ENCODE peak calls at places on chromosomes 13 and 19, in seven cellular contexts. D is T-helper 1 cell, Z is thyroid gland, C is ACHN, T is spleen, L is NCI-H345, F is WTC11. M is an unnamed sample.

GRCh38 chr19:54084410-54084809 is 3.2 kb upstream of the TARM1 start:
- DNase-seq in D (no peak), Z (no peak), C (no peak), T (no peak), L (no peak), F (no peak), M (no peak)

GRCh38 chr13:50693755-50694154 is 149.7 kb downstream of the DLEU7 start:
- DNase-seq in D (no peak), Z (peak; percentile 72), C (no peak), T (no peak), L (no peak), F (peak; percentile 16), M (peak; percentile 37)

GRCh38 chr19:16303755-16304154 is 20.9 kb upstream of the KLF2 start:
- DNase-seq in D (no peak), Z (no peak), C (no peak), T (no peak), L (no peak), F (no peak), M (no peak)

GRCh38 chr13:62320731-62321130 is 905.1 kb upstream of the PCDH20 start:
- DNase-seq in D (no peak), Z (no peak), C (no peak), T (no peak), L (no peak), F (no peak), M (no peak)

GRCh38 chr13:40069173-40070044 is 413.9 kb downstream of the COG6 start:
- DNase-seq in D (peak; percentile 37), Z (peak; percentile 83), C (peak; percentile 57), T (peak; percentile 85), L (peak; percentile 44), F (peak; percentile 78), M (peak; percentile 75)

GRCh38 chr19:45179063-45179847 is 671 bp downstream of the BLOC1S3 start:
- DNase-seq in D (no peak), Z (peak; percentile 43), C (peak; percentile 8), T (peak; percentile 91), L (no peak), F (no peak), M (peak; percentile 61)

GRCh38 chr13:100951031-100951430 is 276.4 kb upstream of the TMTC4 start:
- DNase-seq in D (no peak), Z (peak; percentile 64), C (no peak), T (no peak), L (no peak), F (no peak), M (no peak)

GRCh38 chr13:78701383-78701782 is 42.4 kb upstream of the OBI1 start:
- DNase-seq in D (no peak), Z (no peak), C (no peak), T (no peak), L (no peak), F (no peak), M (no peak)

GRCh38 chr19:17680235-17680722 is 7.9 kb downstream of the UNC13A start:
- DNase-seq in D (no peak), Z (peak; percentile 35), C (peak; percentile 16), T (peak; percentile 86), L (no peak), F (peak; percentile 47), M (peak; percentile 67)

GRCh38 chr19:37778613-37779138 is 710 bp downstream of the ZNF573 start:
- DNase-seq in D (no peak), Z (no peak), C (no peak), T (no peak), L (peak; percentile 25), F (no peak), M (peak; percentile 1)

GRCh38 chr13:95020298-95020987 is 280.8 kb downstream of the ABCC4 start:
- DNase-seq in D (no peak), Z (no peak), C (no peak), T (no peak), L (no peak), F (no peak), M (no peak)

GRCh38 chr13:109144693-109145437 is 515.5 kb downstream of the MYO16 start:
- DNase-seq in D (no peak), Z (no peak), C (no peak), T (no peak), L (no peak), F (no peak), M (no peak)

GRCh38 chr13:97653741-97654140 is 219.8 kb downstream of the RAP2A start:
- DNase-seq in D (no peak), Z (peak; percentile 32), C (no peak), T (no peak), L (no peak), F (no peak), M (no peak)

GRCh38 chr19:19109601-19110000 is 28.7 kb downstream of the TMEM161A start:
- DNase-seq in D (no peak), Z (no peak), C (no peak), T (no peak), L (no peak), F (no peak), M (no peak)

GRCh38 chr13:27283906-27284523 is 13.4 kb downstream of the RASL11A start:
- DNase-seq in D (no peak), Z (no peak), C (peak; percentile 41), T (no peak), L (no peak), F (no peak), M (no peak)

GRCh38 chr19:16076154-16076957 is at the start of gene TPM4:
- DNase-seq in D (peak; percentile 76), Z (peak; percentile 76), C (peak; percentile 69), T (peak; percentile 94), L (peak; percentile 22), F (peak; percentile 89), M (peak; percentile 96)

GRCh38 chr13:63542704-63543215 is 2127.1 kb upstream of the PCDH20 start:
- DNase-seq in D (no peak), Z (no peak), C (no peak), T (no peak), L (no peak), F (no peak), M (no peak)

GRCh38 chr19:18701250-18701608 is 17.7 kb downstream of the CRTC1 start:
- DNase-seq in D (no peak), Z (no peak), C (no peak), T (no peak), L (no peak), F (no peak), M (no peak)

GRCh38 chr13:74443623-74444022 is 309.4 kb upstream of the KLF12 start:
- DNase-seq in D (no peak), Z (no peak), C (no peak), T (no peak), L (no peak), F (no peak), M (no peak)

GRCh38 chr19:1312732-1313694 is 27.3 kb downstream of the EFNA2 start:
- DNase-seq in D (no peak), Z (peak; percentile 13), C (peak; percentile 87), T (no peak), L (no peak), F (no peak), M (peak; percentile 48)

GRCh38 chr19:52991484-52991883 is 22.2 kb upstream of the ERVV-1 start:
- DNase-seq in D (no peak), Z (no peak), C (no peak), T (no peak), L (no peak), F (no peak), M (no peak)

GRCh38 chr19:30071871-30072270 is 129.8 kb downstream of the URI1 start:
- DNase-seq in D (no peak), Z (no peak), C (no peak), T (peak; percentile 42), L (no peak), F (no peak), M (no peak)

GRCh38 chr19:56350416-56351045 is 35.9 kb upstream of the ZSCAN5A start:
- DNase-seq in D (no peak), Z (peak; percentile 42), C (peak; percentile 53), T (no peak), L (peak; percentile 37), F (peak; percentile 55), M (peak; percentile 68)

GRCh38 chr19:45767881-45768643 is 990 bp downstream of the SIX5 start:
- DNase-seq in D (no peak), Z (peak; percentile 87), C (peak; percentile 55), T (peak; percentile 86), L (peak; percentile 13), F (peak; percentile 69), M (peak; percentile 83)

GRCh38 chr13:69155136-69155535 is 952.5 kb upstream of the ATXN8OS start:
- DNase-seq in D (no peak), Z (no peak), C (no peak), T (no peak), L (no peak), F (no peak), M (no peak)

GRCh38 chr19:18437481-18438330 is at the start of gene ISYNA1:
- DNase-seq in D (peak; percentile 45), Z (peak; percentile 59), C (peak; percentile 57), T (peak; percentile 91), L (peak; percentile 58), F (peak; percentile 74), M (peak; percentile 85)

GRCh38 chr13:36420437-36420891 is 11.8 kb upstream of the CCNA1 start:
- DNase-seq in D (no peak), Z (peak; percentile 74), C (peak; percentile 73), T (peak; percentile 81), L (peak; percentile 55), F (peak; percentile 79), M (peak; percentile 83)

GRCh38 chr19:12864721-12865715 is 16.2 kb downstream of the DNASE2 start:
- DNase-seq in D (no peak), Z (no peak), C (no peak), T (no peak), L (no peak), F (no peak), M (no peak)

GRCh38 chr19:42596391-42597071 is 1.8 kb upstream of the CEACAM8 start:
- DNase-seq in D (no peak), Z (peak; percentile 17), C (peak; percentile 10), T (peak; percentile 87), L (no peak), F (peak; percentile 68), M (peak; percentile 54)

GRCh38 chr13:27625839-27626238 is 4.1 kb downstream of the POLR1D start:
- DNase-seq in D (no peak), Z (no peak), C (no peak), T (no peak), L (no peak), F (no peak), M (no peak)

GRCh38 chr19:38730731-38731589 is 13.3 kb downstream of the CAPN12 start:
- DNase-seq in D (no peak), Z (no peak), C (no peak), T (no peak), L (no peak), F (no peak), M (no peak)

GRCh38 chr19:7788178-7788932 is 25.3 kb downstream of the CLEC4M start:
- DNase-seq in D (no peak), Z (no peak), C (no peak), T (peak; percentile 74), L (no peak), F (peak; percentile 36), M (peak; percentile 62)

GRCh38 chr13:36445806-36446423 is 13.6 kb downstream of the CCNA1 start:
- DNase-seq in D (no peak), Z (no peak), C (no peak), T (no peak), L (no peak), F (no peak), M (no peak)

GRCh38 chr13:111664060-111664459 is 343.6 kb downstream of the TEX29 start:
- DNase-seq in D (no peak), Z (no peak), C (no peak), T (no peak), L (no peak), F (no peak), M (no peak)

GRCh38 chr13:33497146-33497845 is 211.7 kb upstream of the STARD13 start:
- DNase-seq in D (no peak), Z (no peak), C (no peak), T (no peak), L (no peak), F (no peak), M (no peak)

GRCh38 chr13:85137516-85137915 is 661.7 kb downstream of the SLITRK6 start:
- DNase-seq in D (no peak), Z (no peak), C (no peak), T (no peak), L (no peak), F (no peak), M (no peak)

M was measured in neural progenitor cell.